ENCODE peak calls at places on chromosomes 6 and 20, in nine cellular contexts. G is hypothalamus; Q is aorta; E is HFFc6; R is stomach; S is effector CD4-positive, alpha-beta T cell; C is GM12865; F is nucleus accumbens; D is right cardiac atrium. V is an unnamed sample.

GRCh38 chr20:25040438-25040831 is 17.5 kb downstream of the ACSS1 start:
- DNase-seq in D (no peak), G (no peak), S (no peak), C (no peak), F (no peak), Q (no peak), E (peak; percentile 77), R (peak; percentile 63), V (peak; percentile 31)

GRCh38 chr6:80742481-80742880 is 636.0 kb downstream of the BCKDHB start:
- DNase-seq in R (no peak), F (no peak), E (peak; percentile 47), S (no peak), D (no peak), C (peak; percentile 13), G (no peak), Q (no peak), V (peak; percentile 41)

GRCh38 chr6:159819932-159820640 is 20.0 kb downstream of the PNLDC1 start:
- DNase-seq in F (no peak), E (no peak), S (peak; percentile 11), D (no peak), R (no peak), C (no peak), G (no peak), Q (no peak), V (no peak)

GRCh38 chr20:33947709-33948295 is 45.9 kb upstream of the RALY start:
- DNase-seq in D (no peak), F (no peak), C (peak; percentile 64), S (peak; percentile 14), G (no peak), Q (no peak), R (no peak), E (peak; percentile 51), V (peak; percentile 47)

GRCh38 chr20:52923123-52923543 is 49.0 kb upstream of the TSHZ2 start:
- DNase-seq in Q (no peak), R (no peak), D (no peak), C (peak; percentile 9), F (no peak), G (no peak), S (no peak), E (peak; percentile 4), V (peak; percentile 84)

GRCh38 chr6:25570608-25571007 is 81.4 kb upstream of the SCGN start:
- DNase-seq in F (no peak), Q (no peak), C (no peak), E (no peak), G (no peak), D (no peak), R (no peak), S (no peak), V (no peak)

GRCh38 chr6:163324928-163325784 is 89.4 kb upstream of the QKI start:
- DNase-seq in R (peak; percentile 52), S (no peak), E (no peak), G (peak; percentile 44), D (peak; percentile 83), F (no peak), Q (no peak), C (no peak), V (no peak)

GRCh38 chr6:116158641-116159040 is 32.7 kb upstream of the COL10A1 start:
- DNase-seq in C (no peak), D (no peak), R (no peak), S (no peak), G (no peak), Q (no peak), F (no peak), E (peak; percentile 16), V (no peak)

GRCh38 chr6:109579361-109579760 is 96.3 kb upstream of the ZBTB24 start:
- DNase-seq in R (no peak), C (peak; percentile 54), Q (no peak), S (no peak), F (no peak), D (no peak), E (no peak), G (no peak), V (no peak)

GRCh38 chr6:47106721-47107197 is 64.6 kb upstream of the ADGRF1 start:
- DNase-seq in S (no peak), C (no peak), G (no peak), F (no peak), D (no peak), Q (no peak), R (no peak), E (peak; percentile 6), V (no peak)

GRCh38 chr6:31826793-31827285 is 699 bp upstream of the HSPA1B start:
- DNase-seq in C (peak; percentile 84), R (peak; percentile 91), F (peak; percentile 51), G (peak; percentile 60), Q (peak; percentile 92), D (peak; percentile 95), E (peak; percentile 83), S (no peak), V (peak; percentile 85)

GRCh38 chr6:37695273-37695672 is 2.4 kb downstream of the MDGA1 start:
- DNase-seq in E (no peak), D (no peak), S (no peak), C (no peak), R (no peak), Q (no peak), F (no peak), G (no peak), V (no peak)

GRCh38 chr6:121592261-121592935 is 157.0 kb downstream of the GJA1 start:
- DNase-seq in S (no peak), R (no peak), D (no peak), E (no peak), G (no peak), F (no peak), C (no peak), Q (no peak), V (no peak)

GRCh38 chr6:26217714-26218075 is 130.5 kb downstream of the HFE start:
- DNase-seq in Q (no peak), F (no peak), R (no peak), S (no peak), E (no peak), C (peak; percentile 66), G (no peak), D (no peak), V (no peak)

GRCh38 chr20:46631874-46632446 is 19.3 kb downstream of the SLC13A3 start:
- DNase-seq in F (peak; percentile 46), E (no peak), G (peak; percentile 55), D (no peak), Q (no peak), S (no peak), C (no peak), R (no peak), V (no peak)

V was measured in H4.